ENCODE peak calls at places on chromosome 7, in five cellular contexts. One of them, this sample, is unnamed.

GRCh38 chr7:116730097-116731018 is 58.4 kb downstream of the MET start:
- DNase-seq in SK-N-SH: no peak
- DNase-seq in K562: no peak
- DNase-seq in GM12878: no peak
- DNase-seq in HepG2: no peak
- DNase-seq in this sample: no peak

GRCh38 chr7:50534690-50535290 is 30.4 kb downstream of the DDC start:
- DNase-seq in SK-N-SH: peak; percentile 67
- DNase-seq in K562: peak; percentile 93
- DNase-seq in HepG2: peak; percentile 37
- DNase-seq in GM12878: no peak
- DNase-seq in this sample: peak; percentile 78

GRCh38 chr7:111765936-111766643 is 203.8 kb upstream of the IMMP2L start:
- DNase-seq in K562: no peak
- DNase-seq in GM12878: no peak
- DNase-seq in SK-N-SH: no peak
- DNase-seq in HepG2: no peak
- DNase-seq in this sample: no peak

GRCh38 chr7:76372984-76373833 is 14.4 kb upstream of the YWHAG start:
- DNase-seq in SK-N-SH: no peak
- DNase-seq in K562: peak; percentile 96
- DNase-seq in HepG2: no peak
- DNase-seq in GM12878: no peak
- DNase-seq in this sample: peak; percentile 14

GRCh38 chr7:142857625-142858024 is 2.7 kb downstream of the EPHB6 start:
- DNase-seq in K562: no peak
- DNase-seq in HepG2: no peak
- DNase-seq in SK-N-SH: no peak
- DNase-seq in GM12878: no peak
- DNase-seq in this sample: no peak

GRCh38 chr7:43905209-43905946 is 1.0 kb downstream of the URGCP start:
- DNase-seq in GM12878: no peak
- DNase-seq in SK-N-SH: peak; percentile 72
- DNase-seq in K562: peak; percentile 16
- DNase-seq in HepG2: peak; percentile 97
- DNase-seq in this sample: no peak

GRCh38 chr7:24824896-24825295 is 67.6 kb upstream of the GSDME start:
- DNase-seq in K562: no peak
- DNase-seq in GM12878: no peak
- DNase-seq in HepG2: no peak
- DNase-seq in SK-N-SH: no peak
- DNase-seq in this sample: no peak

GRCh38 chr7:17009007-17009719 is 127.4 kb upstream of the AGR3 start:
- DNase-seq in HepG2: peak; percentile 18
- DNase-seq in K562: peak; percentile 7
- DNase-seq in SK-N-SH: no peak
- DNase-seq in GM12878: no peak
- DNase-seq in this sample: no peak

GRCh38 chr7:50262916-50263690 is 41.4 kb upstream of the IKZF1 start:
- DNase-seq in HepG2: no peak
- DNase-seq in K562: peak; percentile 81
- DNase-seq in GM12878: no peak
- DNase-seq in SK-N-SH: no peak
- DNase-seq in this sample: peak; percentile 52

GRCh38 chr7:82528577-82529305 is 85.2 kb upstream of the CACNA2D1 start:
- DNase-seq in GM12878: no peak
- DNase-seq in HepG2: no peak
- DNase-seq in SK-N-SH: no peak
- DNase-seq in K562: no peak
- DNase-seq in this sample: no peak

GRCh38 chr7:27150568-27151340 is 1.6 kb downstream of the HOXA3 start:
- DNase-seq in HepG2: peak; percentile 42
- DNase-seq in SK-N-SH: peak; percentile 96
- DNase-seq in GM12878: no peak
- DNase-seq in K562: peak; percentile 54
- DNase-seq in this sample: peak; percentile 60

GRCh38 chr7:150945853-150946825 is 32.0 kb downstream of the KCNH2 start:
- DNase-seq in HepG2: no peak
- DNase-seq in SK-N-SH: peak; percentile 97
- DNase-seq in GM12878: no peak
- DNase-seq in K562: no peak
- DNase-seq in this sample: no peak

GRCh38 chr7:28165971-28166955 is 14.3 kb downstream of the JAZF1 start:
- DNase-seq in HepG2: no peak
- DNase-seq in SK-N-SH: no peak
- DNase-seq in K562: no peak
- DNase-seq in GM12878: no peak
- DNase-seq in this sample: no peak

GRCh38 chr7:43647772-43648643 is 65.1 kb downstream of the STK17A start:
- DNase-seq in SK-N-SH: peak; percentile 59
- DNase-seq in GM12878: peak; percentile 85
- DNase-seq in HepG2: peak; percentile 33
- DNase-seq in K562: no peak
- DNase-seq in this sample: peak; percentile 38

GRCh38 chr7:75611557-75612178 is 119.5 kb downstream of the SPDYE5 start:
- DNase-seq in GM12878: no peak
- DNase-seq in HepG2: peak; percentile 86
- DNase-seq in SK-N-SH: no peak
- DNase-seq in K562: no peak
- DNase-seq in this sample: no peak

GRCh38 chr7:123711832-123712293 is 36.9 kb downstream of the WASL start:
- DNase-seq in SK-N-SH: no peak
- DNase-seq in K562: peak; percentile 81
- DNase-seq in HepG2: no peak
- DNase-seq in GM12878: no peak
- DNase-seq in this sample: no peak

GRCh38 chr7:42194218-42194617 is 42.8 kb downstream of the GLI3 start:
- DNase-seq in K562: no peak
- DNase-seq in SK-N-SH: no peak
- DNase-seq in GM12878: no peak
- DNase-seq in HepG2: no peak
- DNase-seq in this sample: no peak

GRCh38 chr7:150448789-150449147 is 1.7 kb upstream of the GIMAP8 start:
- DNase-seq in HepG2: peak; percentile 23
- DNase-seq in GM12878: no peak
- DNase-seq in SK-N-SH: peak; percentile 96
- DNase-seq in K562: peak; percentile 87
- DNase-seq in this sample: peak; percentile 69

GRCh38 chr7:74101061-74101681 is 17.6 kb downstream of the LIMK1 start:
- DNase-seq in GM12878: peak; percentile 60
- DNase-seq in HepG2: no peak
- DNase-seq in K562: peak; percentile 48
- DNase-seq in SK-N-SH: no peak
- DNase-seq in this sample: no peak

GRCh38 chr7:51789494-51789893 is 472.9 kb upstream of the COBL start:
- DNase-seq in SK-N-SH: peak; percentile 21
- DNase-seq in HepG2: no peak
- DNase-seq in GM12878: no peak
- DNase-seq in K562: no peak
- DNase-seq in this sample: no peak

GRCh38 chr7:127766831-127767489 is 115.0 kb downstream of the SND1 start:
- DNase-seq in HepG2: no peak
- DNase-seq in K562: no peak
- DNase-seq in SK-N-SH: no peak
- DNase-seq in GM12878: no peak
- DNase-seq in this sample: peak; percentile 44

GRCh38 chr7:107201795-107202450 is 33.1 kb downstream of the HBP1 start:
- DNase-seq in SK-N-SH: peak; percentile 64
- DNase-seq in K562: peak; percentile 68
- DNase-seq in HepG2: peak; percentile 27
- DNase-seq in GM12878: no peak
- DNase-seq in this sample: peak; percentile 25

GRCh38 chr7:43379197-43379596 is 203.7 kb upstream of the STK17A start:
- DNase-seq in GM12878: no peak
- DNase-seq in HepG2: no peak
- DNase-seq in K562: no peak
- DNase-seq in SK-N-SH: no peak
- DNase-seq in this sample: no peak

DNA sequence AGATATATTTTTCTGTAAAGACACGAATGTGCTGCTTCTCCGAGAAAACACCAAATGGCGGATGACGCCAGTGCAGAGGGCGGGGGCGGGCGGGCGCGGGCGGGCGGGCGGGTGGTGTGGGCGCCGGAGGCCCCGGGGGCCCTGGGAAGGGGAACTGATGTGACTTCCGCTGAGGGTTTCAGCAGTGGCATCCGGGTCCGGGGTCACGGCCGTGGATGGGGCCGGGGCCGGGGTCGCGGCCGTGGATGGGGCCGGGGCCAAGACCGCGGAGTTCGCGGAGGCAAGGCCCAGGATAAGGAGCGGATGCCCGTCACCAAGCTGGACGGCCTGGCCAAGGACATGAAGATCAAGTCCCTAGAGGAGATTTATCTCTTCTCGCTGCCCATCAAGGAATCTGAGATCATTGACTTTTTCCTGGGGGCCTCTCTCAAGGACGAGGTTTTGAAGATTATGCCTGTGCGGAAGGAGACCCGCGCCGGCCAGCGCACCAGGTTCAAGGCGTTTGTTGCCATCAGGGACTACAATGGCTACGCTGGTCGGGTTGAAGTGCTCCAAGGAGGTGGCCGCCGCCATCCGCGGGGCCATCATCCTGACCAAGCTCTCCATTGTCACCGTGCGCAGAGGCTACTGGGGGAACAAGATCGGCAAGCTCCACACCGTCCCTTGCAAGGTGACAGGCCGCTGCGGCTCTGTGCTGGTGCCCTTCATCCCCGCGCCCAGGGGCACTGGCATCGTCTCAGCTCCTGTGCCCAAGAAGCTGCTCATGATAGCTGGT is 20.3 kb upstream of the IGF2BP3 start:
- DNase-seq in SK-N-SH: peak; percentile 98
- DNase-seq in K562: peak; percentile 48
- DNase-seq in GM12878: no peak
- DNase-seq in HepG2: no peak
- DNase-seq in this sample: peak; percentile 77
- TF ChIP-seq GABPA in SK-N-SH: peak; percentile 86
- TF ChIP-seq GABPA in K562: peak; percentile 88
- TF ChIP-seq GABPA in GM12878: peak; percentile 83
- TF ChIP-seq GABPA in HepG2: peak; percentile 83
- TF ChIP-seq GABPA in this sample: peak; percentile 74

DNA sequence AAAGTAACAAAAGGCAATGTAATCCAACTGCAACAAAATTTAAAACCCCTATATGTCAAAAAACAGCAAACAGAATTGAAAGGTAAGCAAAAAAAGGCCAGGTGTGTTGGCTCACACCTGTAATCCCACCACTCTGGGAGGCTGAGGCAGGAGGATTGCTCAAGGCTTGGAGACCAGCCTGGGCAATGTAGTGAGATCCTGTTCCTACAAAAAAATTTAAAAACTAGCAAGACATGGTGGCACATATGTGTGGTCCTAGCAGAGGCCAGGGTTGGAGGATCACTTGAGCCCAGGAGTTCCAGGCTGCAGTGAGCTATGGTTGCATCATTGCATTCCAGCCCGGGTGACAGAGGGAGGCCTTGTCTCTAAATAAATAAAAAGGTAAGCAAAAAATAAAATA is 212.1 kb upstream of the KLF14 start:
- DNase-seq in SK-N-SH: no peak
- DNase-seq in K562: no peak
- DNase-seq in GM12878: no peak
- DNase-seq in HepG2: peak; percentile 31
- DNase-seq in this sample: no peak
- TF ChIP-seq GABPA in SK-N-SH: no peak
- TF ChIP-seq GABPA in K562: no peak
- TF ChIP-seq GABPA in GM12878: no peak
- TF ChIP-seq GABPA in HepG2: no peak
- TF ChIP-seq GABPA in this sample: no peak

GRCh38 chr7:114923403-114923713 is 1.5 kb downstream of the MDFIC start:
- DNase-seq in K562: no peak
- DNase-seq in GM12878: no peak
- DNase-seq in HepG2: no peak
- DNase-seq in SK-N-SH: no peak
- DNase-seq in this sample: no peak

GRCh38 chr7:114919587-114919986 is 2.3 kb upstream of the MDFIC start:
- DNase-seq in GM12878: no peak
- DNase-seq in K562: no peak
- DNase-seq in HepG2: no peak
- DNase-seq in SK-N-SH: no peak
- DNase-seq in this sample: no peak

GRCh38 chr7:114922151-114922651 is 307 bp downstream of the MDFIC start:
- DNase-seq in SK-N-SH: peak; percentile 63
- DNase-seq in HepG2: no peak
- DNase-seq in K562: no peak
- DNase-seq in GM12878: no peak
- DNase-seq in this sample: peak; percentile 23

GRCh38 chr7:114922652-114923402 is 933 bp downstream of the MDFIC start:
- DNase-seq in HepG2: no peak
- DNase-seq in GM12878: no peak
- DNase-seq in SK-N-SH: peak; percentile 53
- DNase-seq in K562: no peak
- DNase-seq in this sample: peak; percentile 73

GRCh38 chr7:114921636-114922150 is at the start of gene MDFIC:
- DNase-seq in GM12878: no peak
- DNase-seq in SK-N-SH: peak; percentile 21
- DNase-seq in K562: no peak
- DNase-seq in HepG2: no peak
- DNase-seq in this sample: no peak
- TF ChIP-seq GABPA in GM12878: no peak
- TF ChIP-seq GABPA in SK-N-SH: no peak
- TF ChIP-seq GABPA in K562: no peak
- TF ChIP-seq GABPA in HepG2: no peak
- TF ChIP-seq GABPA in this sample: no peak

DNA sequence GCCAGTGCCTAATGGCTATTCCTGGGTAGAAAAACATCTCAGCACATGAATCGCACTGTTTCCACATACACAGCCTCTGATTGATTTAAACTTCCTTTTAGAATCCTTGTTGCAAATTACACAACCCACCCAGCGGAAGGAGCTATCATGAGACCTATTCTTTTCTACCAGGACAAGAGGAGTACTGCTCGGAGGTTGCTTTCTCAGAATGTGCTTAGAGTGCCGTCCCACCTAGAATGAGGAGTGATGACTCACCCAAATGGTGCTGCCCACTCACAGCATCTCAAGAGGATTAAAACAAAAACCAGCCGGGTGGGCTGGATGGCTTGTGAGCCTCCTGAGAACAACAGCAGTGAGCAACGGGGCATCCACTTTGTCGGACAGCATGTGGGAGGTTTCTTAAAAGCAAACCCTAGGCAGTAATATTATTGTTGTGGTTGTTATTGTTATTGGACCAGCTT is 128.9 kb downstream of the DGKI start:
- DNase-seq in GM12878: peak; percentile 3
- DNase-seq in HepG2: no peak
- DNase-seq in SK-N-SH: no peak
- DNase-seq in K562: peak; percentile 4
- DNase-seq in this sample: peak; percentile 38
- TF ChIP-seq GABPA in GM12878: no peak
- TF ChIP-seq GABPA in HepG2: no peak
- TF ChIP-seq GABPA in SK-N-SH: no peak
- TF ChIP-seq GABPA in K562: no peak
- TF ChIP-seq GABPA in this sample: no peak

DNA sequence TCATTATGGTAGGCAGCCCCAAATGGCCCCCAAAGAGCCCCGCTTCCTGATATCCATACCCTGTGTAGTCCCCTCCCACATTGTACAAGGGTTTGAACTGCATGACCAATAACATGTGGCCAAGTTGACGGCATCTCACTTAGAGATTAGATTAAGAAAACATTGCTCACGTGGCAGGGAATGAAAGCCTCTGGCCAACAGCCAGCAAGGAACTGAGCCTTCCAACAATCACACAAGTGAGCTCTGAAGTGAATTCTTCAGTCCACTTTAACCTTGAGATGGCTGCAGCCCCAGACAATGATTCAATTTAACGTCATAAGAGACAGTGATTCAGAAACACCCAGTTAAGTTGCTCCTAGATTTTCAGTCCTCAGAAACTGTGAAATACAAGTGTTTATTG is 165.9 kb upstream of the PLXNA4 start:
- DNase-seq in GM12878: no peak
- DNase-seq in HepG2: no peak
- DNase-seq in K562: no peak
- DNase-seq in SK-N-SH: no peak
- DNase-seq in this sample: no peak
- TF ChIP-seq GABPA in GM12878: no peak
- TF ChIP-seq GABPA in HepG2: no peak
- TF ChIP-seq GABPA in K562: no peak
- TF ChIP-seq GABPA in SK-N-SH: no peak
- TF ChIP-seq GABPA in this sample: no peak